ENCODE peak calls at places on chromosomes 11 and 22, in six cellular contexts. N is skeletal muscle cell; C is ACHN; G is NCI-H69; Q is stimulated activated CD4-positive, alpha-beta T cell treated with anti-CD3 and anti-CD28 coated beads, TNF-alpha, amount 100 ng/mL, for 4 hours; H is omental fat pad. S is an unnamed sample.
A peak's percentile ranks its signal among the peaks of the same experiment; 100 is the strongest.

GRCh38 chr11:126669416-126669815 is 313.9 kb downstream of the ST3GAL4 start:
- DNase-seq in N (no peak), C (peak; percentile 12), G (no peak), Q (no peak), H (no peak), S (no peak)

GRCh38 chr11:126357969-126358762 is 2.7 kb downstream of the ST3GAL4 start:
- DNase-seq in N (no peak), C (no peak), G (no peak), Q (no peak), H (no peak), S (no peak)

GRCh38 chr11:86678823-86679222 is 6.4 kb upstream of the ME3 start:
- DNase-seq in N (no peak), C (peak; percentile 68), G (no peak), Q (no peak), H (no peak), S (no peak)

GRCh38 chr11:86447763-86448480 is 73.2 kb downstream of the CCDC81 start:
- DNase-seq in N (no peak), C (no peak), G (no peak), Q (no peak), H (no peak), S (no peak)

GRCh38 chr22:25645964-25646363 is 81.5 kb downstream of the GRK3 start:
- DNase-seq in N (no peak), C (no peak), G (no peak), Q (no peak), H (no peak), S (no peak)

GRCh38 chr11:118202599-118203422 is 22.0 kb downstream of the JAML start:
- DNase-seq in N (no peak), C (no peak), G (no peak), Q (no peak), H (no peak), S (no peak)

GRCh38 chr11:17013548-17014320 is 480 bp downstream of the PLEKHA7 start:
- DNase-seq in N (no peak), C (no peak), G (peak; percentile 77), Q (no peak), H (no peak), S (no peak)

GRCh38 chr22:29784451-29785361 is 17.5 kb downstream of the UQCR10 start:
- DNase-seq in N (no peak), C (no peak), G (peak; percentile 13), Q (no peak), H (no peak), S (no peak)

S was measured in A673.